ENCODE peak calls at places on chromosomes 16 and 17, in four cellular contexts. P is H9, Q is HCT116, H is PC-3. J is an unnamed sample. For H3K79me2, the result is how much of the 10 kb centered on the place peaks cover.

GRCh38 chr17:34883106-34884000 is 77.9 kb downstream of the CCT6B start:
- DNase-seq in P (no peak), Q (no peak), H (no peak), J (no peak)

GRCh38 chr16:23496826-23497542 is 13.3 kb downstream of the GGA2 start:
- DNase-seq in P (no peak), Q (no peak), H (no peak), J (no peak)

GRCh38 chr17:78868391-78868790 is 27.8 kb upstream of the USP36 start:
- DNase-seq in P (no peak), Q (no peak), H (no peak), J (no peak)

GRCh38 chr17:45019177-45019711 is 32.2 kb downstream of the DCAKD start:
- DNase-seq in P (no peak), Q (no peak), H (peak), J (no peak)

GRCh38 chr16:71479420-71479819 is 9.7 kb downstream of the ZNF19 start:
- DNase-seq in P (peak), Q (no peak), H (peak), J (no peak)

GRCh38 chr17:82959990-82960418 is 119.4 kb upstream of the METRNL start:
- DNase-seq in P (peak), Q (no peak), H (no peak), J (no peak)

GRCh38 chr16:67936876-67937605 is 391 bp upstream of the PSMB10 start:
- DNase-seq in P (no peak), Q (no peak), H (peak), J (no peak)

GRCh38 chr17:43979671-43980070 is 24.8 kb upstream of the NAGS start:
- DNase-seq in P (no peak), Q (no peak), H (no peak), J (no peak)

GRCh38 chr17:9026741-9027140 is 5.4 kb downstream of the NTN1 start:
- DNase-seq in P (no peak), Q (no peak), H (no peak), J (no peak)

GRCh38 chr17:73595068-73595865 is 49.0 kb downstream of the SDK2 start:
- DNase-seq in P (peak), Q (no peak), H (no peak), J (no peak)

GRCh38 chr16:75070055-75070841 is 46.3 kb downstream of the LDHD start:
- DNase-seq in P (no peak), Q (no peak), H (peak), J (no peak)

GRCh38 chr17:1709971-1710806 is at the start of gene TLCD2:
- DNase-seq in P (peak), Q (peak), H (peak), J (peak)

GRCh38 chr17:72571813-72572396 is 451.1 kb downstream of the SOX9 start:
- DNase-seq in P (no peak), Q (no peak), H (no peak), J (no peak)
- H3K79me2 ChIP-seq in P (under half), Q (half or more), H (half or more), J (half or more)

GRCh38 chr17:77326636-77327035 is 185.9 kb downstream of the SEC14L1 start:
- DNase-seq in P (peak), Q (no peak), H (no peak), J (no peak)
- H3K79me2 ChIP-seq in P (under half), Q (half or more), H (half or more), J (half or more)

GRCh38 chr17:58333396-58334207 is 5.0 kb upstream of the TSPOAP1 start:
- DNase-seq in P (no peak), Q (no peak), H (no peak), J (no peak)

GRCh38 chr17:58334661-58335060 is 6.1 kb upstream of the TSPOAP1 start:
- DNase-seq in P (no peak), Q (no peak), H (no peak), J (no peak)

GRCh38 chr17:58335779-58336455 is 7.3 kb upstream of the TSPOAP1 start:
- DNase-seq in P (no peak), Q (no peak), H (peak), J (no peak)

GRCh38 chr17:58336456-58337094 is 8.0 kb upstream of the TSPOAP1 start:
- DNase-seq in P (peak), Q (no peak), H (no peak), J (no peak)

GRCh38 chr17:58335061-58335731 is 6.6 kb upstream of the TSPOAP1 start:
- DNase-seq in P (peak), Q (no peak), H (no peak), J (no peak)
- H3K79me2 ChIP-seq in P (under half), Q (under half), H (under half), J (under half)

GRCh38 chr16:5916711-5917191 is 819.2 kb upstream of the EEF2KMT start:
- DNase-seq in P (no peak), Q (no peak), H (no peak), J (no peak)
- H3K79me2 ChIP-seq in P (under half), Q (under half), H (under half), J (under half)

J was measured in PC-9.